ENCODE peak calls at places on chromosomes 1 and 21, in eight cellular contexts. One of them, this sample, is unnamed.

GRCh38 chr1:197013234-197013633 is 35.9 kb downstream of the CFHR5 start:
- DNase-seq in MG63: no peak
- DNase-seq in HTR-8/SVneo: no peak
- DNase-seq in HS-5: no peak
- DNase-seq in cardiac septum: no peak
- DNase-seq in right lobe of liver: no peak
- DNase-seq in activated CD4-positive, alpha-beta T cell treated with anti-CD3 and anti-CD28 coated beads for 24 hours: no peak
- DNase-seq in lower leg skin: no peak
- DNase-seq in this sample: no peak

GRCh38 chr21:33070921-33071877 is 1.3 kb downstream of the OLIG1 start:
- DNase-seq in MG63: no peak
- DNase-seq in HTR-8/SVneo: no peak
- DNase-seq in HS-5: no peak
- DNase-seq in cardiac septum: no peak
- DNase-seq in right lobe of liver: no peak
- DNase-seq in activated CD4-positive, alpha-beta T cell treated with anti-CD3 and anti-CD28 coated beads for 24 hours: no peak
- DNase-seq in lower leg skin: no peak
- DNase-seq in this sample: no peak

GRCh38 chr1:52631759-52632331 is 1.1 kb upstream of the SHISAL2A start:
- DNase-seq in MG63: no peak
- DNase-seq in HTR-8/SVneo: no peak
- DNase-seq in HS-5: no peak
- DNase-seq in cardiac septum: no peak
- DNase-seq in right lobe of liver: no peak
- DNase-seq in activated CD4-positive, alpha-beta T cell treated with anti-CD3 and anti-CD28 coated beads for 24 hours: no peak
- DNase-seq in lower leg skin: peak
- DNase-seq in this sample: no peak

GRCh38 chr1:175314300-175314699 is 121.7 kb upstream of the KIAA0040 start:
- DNase-seq in MG63: peak
- DNase-seq in HTR-8/SVneo: no peak
- DNase-seq in HS-5: no peak
- DNase-seq in cardiac septum: no peak
- DNase-seq in right lobe of liver: no peak
- DNase-seq in activated CD4-positive, alpha-beta T cell treated with anti-CD3 and anti-CD28 coated beads for 24 hours: no peak
- DNase-seq in lower leg skin: no peak
- DNase-seq in this sample: no peak

GRCh38 chr21:21714396-21714795 is 716.2 kb downstream of the NCAM2 start:
- DNase-seq in MG63: no peak
- DNase-seq in HTR-8/SVneo: no peak
- DNase-seq in HS-5: peak
- DNase-seq in cardiac septum: no peak
- DNase-seq in right lobe of liver: no peak
- DNase-seq in activated CD4-positive, alpha-beta T cell treated with anti-CD3 and anti-CD28 coated beads for 24 hours: no peak
- DNase-seq in lower leg skin: no peak
- DNase-seq in this sample: peak

GRCh38 chr21:43600642-43601397 is 58.5 kb downstream of the HSF2BP start:
- DNase-seq in MG63: peak
- DNase-seq in HTR-8/SVneo: peak
- DNase-seq in HS-5: no peak
- DNase-seq in cardiac septum: no peak
- DNase-seq in right lobe of liver: no peak
- DNase-seq in activated CD4-positive, alpha-beta T cell treated with anti-CD3 and anti-CD28 coated beads for 24 hours: no peak
- DNase-seq in lower leg skin: no peak
- DNase-seq in this sample: peak

GRCh38 chr21:18608226-18608625 is 204.6 kb upstream of the TMPRSS15 start:
- DNase-seq in MG63: no peak
- DNase-seq in HTR-8/SVneo: no peak
- DNase-seq in HS-5: no peak
- DNase-seq in cardiac septum: no peak
- DNase-seq in right lobe of liver: no peak
- DNase-seq in activated CD4-positive, alpha-beta T cell treated with anti-CD3 and anti-CD28 coated beads for 24 hours: no peak
- DNase-seq in lower leg skin: no peak
- DNase-seq in this sample: no peak

GRCh38 chr1:111665527-111665926 is 45.9 kb downstream of the RAP1A start:
- DNase-seq in MG63: no peak
- DNase-seq in HTR-8/SVneo: no peak
- DNase-seq in HS-5: no peak
- DNase-seq in cardiac septum: no peak
- DNase-seq in right lobe of liver: no peak
- DNase-seq in activated CD4-positive, alpha-beta T cell treated with anti-CD3 and anti-CD28 coated beads for 24 hours: no peak
- DNase-seq in lower leg skin: no peak
- DNase-seq in this sample: no peak

GRCh38 chr21:44737706-44738354 is 26.5 kb upstream of the TSPEAR start:
- DNase-seq in MG63: no peak
- DNase-seq in HTR-8/SVneo: no peak
- DNase-seq in HS-5: peak
- DNase-seq in cardiac septum: peak
- DNase-seq in right lobe of liver: no peak
- DNase-seq in activated CD4-positive, alpha-beta T cell treated with anti-CD3 and anti-CD28 coated beads for 24 hours: no peak
- DNase-seq in lower leg skin: peak
- DNase-seq in this sample: no peak

GRCh38 chr1:61098333-61098732 is 16.0 kb downstream of the NFIA start:
- DNase-seq in MG63: no peak
- DNase-seq in HTR-8/SVneo: no peak
- DNase-seq in HS-5: no peak
- DNase-seq in cardiac septum: no peak
- DNase-seq in right lobe of liver: no peak
- DNase-seq in activated CD4-positive, alpha-beta T cell treated with anti-CD3 and anti-CD28 coated beads for 24 hours: no peak
- DNase-seq in lower leg skin: no peak
- DNase-seq in this sample: no peak

GRCh38 chr1:9653783-9654517 is 2.4 kb downstream of the PIK3CD start:
- DNase-seq in MG63: no peak
- DNase-seq in HTR-8/SVneo: no peak
- DNase-seq in HS-5: no peak
- DNase-seq in cardiac septum: peak
- DNase-seq in right lobe of liver: no peak
- DNase-seq in activated CD4-positive, alpha-beta T cell treated with anti-CD3 and anti-CD28 coated beads for 24 hours: no peak
- DNase-seq in lower leg skin: no peak
- DNase-seq in this sample: no peak

GRCh38 chr1:33161061-33161681 is 20.7 kb downstream of the TRIM62 start:
- DNase-seq in MG63: no peak
- DNase-seq in HTR-8/SVneo: no peak
- DNase-seq in HS-5: no peak
- DNase-seq in cardiac septum: peak
- DNase-seq in right lobe of liver: peak
- DNase-seq in activated CD4-positive, alpha-beta T cell treated with anti-CD3 and anti-CD28 coated beads for 24 hours: no peak
- DNase-seq in lower leg skin: no peak
- DNase-seq in this sample: no peak

GRCh38 chr1:214548988-214549387 is 2.4 kb downstream of the PTPN14 start:
- DNase-seq in MG63: peak
- DNase-seq in HTR-8/SVneo: no peak
- DNase-seq in HS-5: no peak
- DNase-seq in cardiac septum: peak
- DNase-seq in right lobe of liver: peak
- DNase-seq in activated CD4-positive, alpha-beta T cell treated with anti-CD3 and anti-CD28 coated beads for 24 hours: no peak
- DNase-seq in lower leg skin: no peak
- DNase-seq in this sample: no peak